ENCODE peak calls at places on chromosomes 4 and X, in seven cellular contexts. J, R, A, F, B, K and D are unnamed samples.

GRCh38 chr4:102478186-102478585 is 23.0 kb upstream of the NFKB1 start:
- DNase-seq in J (no peak), R (no peak), A (no peak), F (no peak), B (no peak), K (no peak), D (no peak)

GRCh38 chrX:15616531-15616930 is 15.8 kb upstream of the ACE2 start:
- DNase-seq in J (peak), R (no peak), A (no peak), F (no peak), B (no peak), K (no peak), D (no peak)

GRCh38 chr4:173529505-173530325 is at the start of gene HAND2:
- DNase-seq in J (peak), R (peak), A (no peak), F (peak), B (peak), K (peak), D (peak)

GRCh38 chr4:73142995-73143547 is 73.6 kb upstream of the COX18 start:
- DNase-seq in J (no peak), R (no peak), A (no peak), F (no peak), B (no peak), K (no peak), D (no peak)

GRCh38 chr4:109979932-109980717 is 67.4 kb downstream of the EGF start:
- DNase-seq in J (peak), R (no peak), A (peak), F (no peak), B (no peak), K (no peak), D (no peak)

GRCh38 chr4:128600410-128600809 is 209.1 kb upstream of the JADE1 start:
- DNase-seq in J (peak), R (peak), A (no peak), F (no peak), B (no peak), K (no peak), D (no peak)

GRCh38 chr4:40587826-40588225 is 41.8 kb downstream of the RBM47 start:
- DNase-seq in J (peak), R (peak), A (no peak), F (no peak), B (no peak), K (no peak), D (no peak)

GRCh38 chr4:52560844-52561280 is 98.2 kb downstream of the USP46 start:
- DNase-seq in J (peak), R (no peak), A (peak), F (no peak), B (no peak), K (no peak), D (no peak)

GRCh38 chr4:8938623-8939022 is 67.0 kb upstream of the HMX1 start:
- DNase-seq in J (no peak), R (no peak), A (no peak), F (no peak), B (no peak), K (no peak), D (no peak)

GRCh38 chrX:133655914-133656265 is 240.6 kb upstream of the GPC4 start:
- DNase-seq in J (no peak), R (no peak), A (no peak), F (no peak), B (no peak), K (no peak), D (no peak)

GRCh38 chr4:150950657-150951056 is 64.4 kb downstream of the LRBA start:
- DNase-seq in J (no peak), R (no peak), A (no peak), F (no peak), B (no peak), K (no peak), D (no peak)

GRCh38 chr4:74474345-74475099 is 29.6 kb downstream of the AREG start:
- DNase-seq in J (no peak), R (peak), A (peak), F (no peak), B (peak), K (no peak), D (no peak)

GRCh38 chrX:97168646-97169045 is 284.9 kb downstream of the RPA4 start:
- DNase-seq in J (no peak), R (no peak), A (no peak), F (no peak), B (no peak), K (no peak), D (no peak)

GRCh38 chrX:46627700-46628405 is 54.3 kb downstream of the CHST7 start:
- DNase-seq in J (peak), R (no peak), A (no peak), F (no peak), B (no peak), K (no peak), D (no peak)

GRCh38 chr4:186200436-186201409 is 9.4 kb downstream of the CYP4V2 start:
- DNase-seq in J (no peak), R (no peak), A (no peak), F (no peak), B (no peak), K (no peak), D (peak)
- TF ChIP-seq CTCF in J (no peak), R (no peak), A (no peak), F (no peak), B (no peak), K (no peak), D (no peak)

GRCh38 chr4:19486400-19486799 is 765.3 kb upstream of the SLIT2 start:
- DNase-seq in J (no peak), R (no peak), A (no peak), F (peak), B (no peak), K (peak), D (peak)
- TF ChIP-seq CTCF in J (no peak), R (no peak), A (no peak), F (peak), B (no peak), K (no peak), D (peak)

GRCh38 chrX:128816919-128817318 is 706.4 kb downstream of the SMARCA1 start:
- DNase-seq in J (no peak), R (no peak), A (no peak), F (peak), B (no peak), K (peak), D (peak)
- TF ChIP-seq CTCF in J (no peak), R (no peak), A (no peak), F (peak), B (peak), K (peak), D (peak)

GRCh38 chr4:6917445-6918241 is 8.0 kb downstream of the TBC1D14 start:
- DNase-seq in J (no peak), R (peak), A (no peak), F (peak), B (peak), K (peak), D (peak)
- TF ChIP-seq CTCF in J (peak), R (peak), A (peak), F (peak), B (peak), K (peak), D (peak)

GRCh38 chrX:19017271-19017670 is 33.4 kb upstream of the PHKA2 start:
- DNase-seq in J (peak), R (no peak), A (no peak), F (peak), B (peak), K (peak), D (peak)
- TF ChIP-seq CTCF in J (peak), R (peak), A (peak), F (peak), B (peak), K (peak), D (peak)

DNA sequence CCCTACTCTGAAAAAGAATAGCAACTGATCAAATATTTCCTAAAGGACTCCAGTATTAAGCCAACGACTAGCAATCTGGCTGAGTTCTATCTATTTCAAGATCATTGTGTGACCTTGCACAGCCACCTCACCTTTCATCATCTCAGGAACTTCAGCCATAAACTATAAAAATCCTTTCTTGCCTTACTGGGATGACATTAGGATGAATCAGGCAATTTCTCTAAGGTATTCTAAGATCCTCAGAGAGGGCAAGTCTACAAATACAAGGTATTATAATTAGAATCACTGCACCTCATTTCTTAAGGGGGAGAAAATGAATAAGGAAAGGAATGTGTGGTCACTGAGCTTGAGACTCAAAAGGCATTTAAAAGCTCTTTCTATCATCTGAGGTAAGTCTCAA is 152.6 kb downstream of the GRIA3 start:
- DNase-seq in J (no peak), R (no peak), A (no peak), F (no peak), B (no peak), K (no peak), D (no peak)
- TF ChIP-seq CTCF in J (no peak), R (no peak), A (no peak), F (no peak), B (no peak), K (no peak), D (no peak)

GRCh38 chr4:2755821-2756690 is at the start of gene TNIP2:
- DNase-seq in J (peak), R (peak), A (peak), F (peak), B (peak), K (peak), D (peak)
- TF ChIP-seq CTCF in J (peak), R (peak), A (peak), F (peak), B (no peak), K (no peak), D (peak)